ENCODE peak calls at places on chromosomes 16 and 17, in ten cellular contexts. Z is left lung; W is cardiac muscle cell; M is GM23338; F is CD4-positive, CD25-positive, alpha-beta regulatory T cell; S is OCI-LY7; H is stomach; V is brain microvascular endothelial cell; Q is A673; G is DND-41. R is an unnamed sample.

GRCh38 chr17:81586096-81586495 is 33.9 kb upstream of the FAAP100 start:
- DNase-seq in Z (no peak), W (no peak), M (peak; percentile 21), F (no peak), S (no peak), H (no peak), V (no peak), Q (no peak), G (no peak), R (no peak)

GRCh38 chr17:74473294-74473693 is 6.9 kb downstream of the CD300A start:
- DNase-seq in Z (no peak), W (no peak), M (no peak), F (no peak), S (no peak), H (no peak), V (no peak), Q (no peak), G (no peak), R (no peak)

GRCh38 chr16:58451945-58452401 is 48.0 kb upstream of the NDRG4 start:
- DNase-seq in Z (no peak), W (peak; percentile 44), M (no peak), F (no peak), S (no peak), H (no peak), V (peak; percentile 22), Q (peak; percentile 56), G (no peak), R (no peak)

GRCh38 chr17:3988297-3989120 is 24.3 kb upstream of the ATP2A3 start:
- DNase-seq in Z (no peak), W (peak; percentile 79), M (no peak), F (no peak), S (no peak), H (no peak), V (no peak), Q (no peak), G (no peak), R (no peak)

GRCh38 chr16:27449434-27450188 is 47.6 kb downstream of the IL21R start:
- DNase-seq in Z (no peak), W (no peak), M (no peak), F (peak; percentile 69), S (peak; percentile 23), H (peak; percentile 43), V (no peak), Q (no peak), G (no peak), R (no peak)

GRCh38 chr17:21689604-21690003 is 2.7 kb upstream of the KCNJ18 start:
- DNase-seq in Z (peak; percentile 48), W (peak; percentile 78), M (no peak), F (no peak), S (no peak), H (no peak), V (peak; percentile 63), Q (no peak), G (no peak), R (no peak)

GRCh38 chr16:11303405-11304138 is 22.4 kb upstream of the PRM1 start:
- DNase-seq in Z (peak; percentile 58), W (no peak), M (no peak), F (no peak), S (no peak), H (peak; percentile 85), V (no peak), Q (no peak), G (no peak), R (no peak)

GRCh38 chr17:21286066-21286770 is 1.7 kb downstream of the MAP2K3 start:
- DNase-seq in Z (peak; percentile 96), W (peak; percentile 99), M (no peak), F (no peak), S (peak; percentile 58), H (peak; percentile 91), V (peak; percentile 98), Q (peak; percentile 76), G (no peak), R (no peak)

GRCh38 chr17:44197980-44198720 is 1.5 kb downstream of the ATXN7L3 start:
- DNase-seq in Z (no peak), W (peak; percentile 53), M (peak; percentile 46), F (peak; percentile 56), S (peak; percentile 65), H (no peak), V (no peak), Q (peak; percentile 47), G (peak; percentile 67), R (peak; percentile 64)

GRCh38 chr16:86664518-86665318 is 86.4 kb downstream of the FOXL1 start:
- DNase-seq in Z (no peak), W (peak; percentile 85), M (no peak), F (no peak), S (peak; percentile 23), H (peak; percentile 49), V (peak; percentile 96), Q (no peak), G (peak; percentile 51), R (no peak)

GRCh38 chr17:71846561-71846960 is 274.3 kb upstream of the SOX9 start:
- DNase-seq in Z (no peak), W (no peak), M (no peak), F (no peak), S (no peak), H (no peak), V (no peak), Q (no peak), G (no peak), R (no peak)

GRCh38 chr17:44522883-44523671 is 19.9 kb upstream of the GPATCH8 start:
- DNase-seq in Z (peak; percentile 63), W (peak; percentile 78), M (peak; percentile 94), F (no peak), S (peak; percentile 75), H (peak; percentile 83), V (peak; percentile 58), Q (peak; percentile 54), G (peak; percentile 36), R (peak; percentile 78)

DNA sequence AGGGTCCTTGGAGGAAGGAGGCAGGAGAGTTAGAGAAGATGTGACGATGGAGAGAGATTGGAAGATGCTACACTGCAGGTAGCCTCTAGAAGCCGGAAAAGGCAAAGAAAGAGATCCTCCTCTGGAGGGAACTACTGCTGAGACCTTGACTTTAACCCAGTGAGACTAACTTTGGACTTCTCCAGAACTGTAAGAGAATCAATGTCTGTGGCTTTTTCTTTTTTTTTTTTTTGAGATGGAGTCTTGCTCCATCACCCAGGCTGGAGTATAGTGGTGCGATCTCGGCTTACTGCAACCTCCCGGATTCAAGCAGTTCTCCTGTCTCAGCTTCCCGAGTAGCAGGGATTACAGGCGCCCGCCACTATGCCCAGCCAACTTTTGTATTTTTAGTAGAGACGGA is 8.7 kb downstream of the BCL7C start:
- DNase-seq in Z (no peak), W (no peak), M (no peak), F (no peak), S (no peak), H (no peak), V (no peak), Q (no peak), G (no peak), R (no peak)
- H3K36me3 ChIP-seq in Z (no peaks in the 10 kb centered on the region), W (peaks cover 13% of the 10 kb centered on the region), M (no peaks in the 10 kb centered on the region), F (peaks cover 33% of the 10 kb centered on the region), S (peaks cover 34% of the 10 kb centered on the region), H (peaks cover 89% of the 10 kb centered on the region), V (peaks cover 19% of the 10 kb centered on the region), Q (peaks cover 15% of the 10 kb centered on the region), G (peaks cover 66% of the 10 kb centered on the region), R (no peaks in the 10 kb centered on the region)

DNA sequence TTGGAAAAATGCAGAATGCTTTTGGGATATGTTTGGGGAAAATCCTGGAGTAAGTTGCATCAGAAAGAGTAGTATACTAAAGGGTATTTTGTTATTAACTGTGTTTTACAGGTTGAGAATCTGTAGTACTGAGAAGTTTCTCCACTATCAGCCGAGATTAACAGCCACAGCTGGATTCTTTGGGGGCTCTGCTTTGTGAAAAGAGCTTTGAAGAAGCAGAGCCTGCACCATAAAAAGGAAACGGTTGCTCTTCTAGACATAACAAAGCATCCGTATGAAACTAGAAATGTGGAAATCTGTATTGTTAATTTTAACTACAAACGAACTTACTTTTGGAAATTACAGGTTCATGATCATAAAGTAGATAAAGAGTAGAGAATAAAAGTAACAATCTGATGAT is 5.3 kb downstream of the NLK start:
- DNase-seq in Z (no peak), W (no peak), M (peak; percentile 30), F (no peak), S (peak; percentile 35), H (no peak), V (no peak), Q (no peak), G (peak; percentile 29), R (no peak)
- H3K36me3 ChIP-seq in Z (no peaks in the 10 kb centered on the region), W (no peaks in the 10 kb centered on the region), M (no peaks in the 10 kb centered on the region), F (no peaks in the 10 kb centered on the region), S (peaks cover 24% of the 10 kb centered on the region), H (no peaks in the 10 kb centered on the region), V (no peaks in the 10 kb centered on the region), Q (peaks cover 10% of the 10 kb centered on the region), G (peaks cover 6% of the 10 kb centered on the region), R (no peaks in the 10 kb centered on the region)

GRCh38 chr16:46904471-46904870 is 20.3 kb downstream of the GPT2 start:
- DNase-seq in Z (no peak), W (no peak), M (no peak), F (no peak), S (no peak), H (no peak), V (no peak), Q (no peak), G (no peak), R (no peak)

GRCh38 chr16:46903255-46903905 is 19.2 kb downstream of the GPT2 start:
- DNase-seq in Z (no peak), W (no peak), M (no peak), F (no peak), S (no peak), H (no peak), V (no peak), Q (no peak), G (no peak), R (no peak)

GRCh38 chr16:46908540-46909372 is 24.6 kb downstream of the GPT2 start:
- DNase-seq in Z (no peak), W (peak; percentile 75), M (peak; percentile 93), F (peak; percentile 59), S (peak; percentile 79), H (peak; percentile 47), V (peak; percentile 45), Q (peak; percentile 80), G (peak; percentile 68), R (peak; percentile 43)

GRCh38 chr16:46907061-46907774 is 23.1 kb downstream of the GPT2 start:
- DNase-seq in Z (no peak), W (no peak), M (no peak), F (no peak), S (no peak), H (no peak), V (no peak), Q (no peak), G (no peak), R (no peak)

GRCh38 chr16:46906360-46907060 is 22.3 kb downstream of the GPT2 start:
- DNase-seq in Z (no peak), W (no peak), M (no peak), F (no peak), S (no peak), H (no peak), V (no peak), Q (no peak), G (no peak), R (no peak)
- H3K36me3 ChIP-seq in Z (no peaks in the 10 kb centered on the region), W (peaks cover 17% of the 10 kb centered on the region), M (peaks cover 27% of the 10 kb centered on the region), F (no peaks in the 10 kb centered on the region), S (peaks cover 43% of the 10 kb centered on the region), H (peaks cover 76% of the 10 kb centered on the region), V (peaks cover 3% of the 10 kb centered on the region), Q (peaks cover 16% of the 10 kb centered on the region), G (no peaks in the 10 kb centered on the region), R (no peaks in the 10 kb centered on the region)

DNA sequence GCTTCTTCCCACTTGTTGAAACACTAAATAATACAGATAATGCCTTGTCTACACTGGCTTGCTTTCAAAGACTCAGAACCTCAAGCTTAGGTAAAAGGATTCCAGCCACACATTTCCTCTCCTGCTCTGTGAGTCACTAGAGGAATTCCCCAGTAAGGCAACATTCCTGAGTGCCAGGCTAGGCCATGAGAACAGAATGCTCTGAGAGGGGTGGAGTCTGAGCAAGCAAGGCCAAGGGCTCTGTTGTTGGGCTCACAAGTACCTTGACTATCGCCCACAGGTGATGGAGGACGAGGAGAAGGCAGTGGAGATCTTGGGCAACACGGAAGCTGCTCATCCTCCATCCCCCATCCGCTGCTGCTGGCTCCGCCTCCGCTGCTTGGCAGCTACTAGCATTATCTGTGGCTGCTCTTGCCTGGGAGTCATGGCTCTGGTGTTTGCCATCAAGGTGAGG is 6.7 kb upstream of the PHKG2 start:
- DNase-seq in Z (peak; percentile 84), W (peak; percentile 75), M (peak; percentile 60), F (no peak), S (no peak), H (peak; percentile 72), V (peak; percentile 81), Q (peak; percentile 25), G (no peak), R (no peak)
- H3K36me3 ChIP-seq in Z (peaks cover 7% of the 10 kb centered on the region), W (peaks cover 35% of the 10 kb centered on the region), M (peaks cover 8% of the 10 kb centered on the region), F (peaks cover 38% of the 10 kb centered on the region), S (peaks cover 81% of the 10 kb centered on the region), H (peaks cover 64% of the 10 kb centered on the region), V (peaks cover 70% of the 10 kb centered on the region), Q (peaks cover 54% of the 10 kb centered on the region), G (peaks cover 70% of the 10 kb centered on the region), R (peaks cover 6% of the 10 kb centered on the region)

R was measured in MM.1S.